ENCODE peak calls at places on chromosomes 4 and X, in seven cellular contexts. J is GM12878, F is H1, W is SK-N-SH, G is K562, E is HCT116, U is HepG2. P is an unnamed sample.

GRCh38 chr4:88780389-88780788 is 82.8 kb upstream of the NAP1L5 start:
- DNase-seq in J (no peak), F (no peak), W (no peak), U (no peak), E (no peak), G (no peak), P (no peak)

GRCh38 chr4:31089815-31090214 is 369.6 kb downstream of the PCDH7 start:
- DNase-seq in G (no peak), F (no peak), U (no peak), E (peak), W (no peak), J (no peak), P (no peak)

GRCh38 chr4:119781044-119781443 is 152.4 kb upstream of the PDE5A start:
- DNase-seq in W (no peak), G (no peak), E (no peak), F (no peak), J (no peak), U (no peak), P (no peak)

GRCh38 chrX:17703201-17703600 is 34.1 kb upstream of the SCML1 start:
- DNase-seq in G (no peak), W (no peak), J (no peak), F (no peak), E (no peak), U (no peak), P (no peak)

GRCh38 chrX:52422884-52423283 is 54.1 kb downstream of the XAGE2 start:
- DNase-seq in F (no peak), W (no peak), G (no peak), U (no peak), J (no peak), E (no peak), P (no peak)

GRCh38 chr4:186329372-186329771 is 63.4 kb downstream of the F11 start:
- DNase-seq in U (no peak), G (no peak), E (no peak), W (no peak), F (no peak), J (no peak), P (no peak)

GRCh38 chrX:113392355-113392754 is 551.7 kb upstream of the AMOT start:
- DNase-seq in F (no peak), G (no peak), W (no peak), J (no peak), U (no peak), E (no peak), P (no peak)

GRCh38 chrX:10395643-10396042 is 224.7 kb downstream of the MID1 start:
- DNase-seq in W (no peak), J (no peak), U (no peak), E (no peak), G (no peak), F (no peak), P (no peak)

GRCh38 chr4:80265571-80266266 is 745 bp upstream of the FGF5 start:
- DNase-seq in F (no peak), U (no peak), E (no peak), G (peak), J (no peak), W (peak), P (no peak)

GRCh38 chr4:73312967-73313366 is 54.4 kb upstream of the ANKRD17 start:
- DNase-seq in U (peak), F (no peak), G (no peak), W (no peak), E (no peak), J (no peak), P (no peak)

GRCh38 chr4:140604544-140604943 is 35.8 kb upstream of the UCP1 start:
- DNase-seq in G (no peak), W (no peak), E (no peak), J (no peak), F (no peak), U (no peak), P (no peak)

GRCh38 chr4:140611854-140612253 is 43.1 kb upstream of the UCP1 start:
- DNase-seq in J (no peak), W (no peak), U (no peak), E (no peak), F (no peak), G (no peak), P (no peak)

GRCh38 chr4:140612356-140612755 is 43.6 kb upstream of the UCP1 start:
- DNase-seq in W (no peak), E (no peak), U (no peak), G (no peak), F (no peak), J (no peak), P (no peak)

GRCh38 chr4:140607852-140608251 is 39.1 kb upstream of the UCP1 start:
- DNase-seq in E (no peak), W (no peak), F (no peak), U (no peak), J (no peak), G (no peak), P (no peak)

GRCh38 chr4:140609548-140610425 is 41.0 kb upstream of the UCP1 start:
- DNase-seq in J (peak), G (peak), W (peak), E (peak), F (no peak), U (peak), P (peak)
- H3K4me3 ChIP-seq in J (no peak), G (no peak), W (no peak), E (no peak), F (no peak), U (no peak), P (no peak)

GRCh38 chr4:109729563-109730293 is at the start of gene PLA2G12A:
- DNase-seq in F (peak), J (peak), G (peak), E (peak), U (peak), W (peak), P (no peak)

GRCh38 chr4:109733728-109734127 is 3.9 kb upstream of the PLA2G12A start:
- DNase-seq in F (no peak), G (peak), E (no peak), J (no peak), U (no peak), W (no peak), P (no peak)

GRCh38 chr4:109729155-109729562 is 711 bp downstream of the PLA2G12A start:
- DNase-seq in J (no peak), W (no peak), F (no peak), G (peak), U (no peak), E (no peak), P (no peak)

GRCh38 chr4:109728385-109728784 is 1.5 kb downstream of the PLA2G12A start:
- DNase-seq in J (no peak), G (no peak), F (no peak), W (no peak), U (no peak), E (no peak), P (no peak)

DNA sequence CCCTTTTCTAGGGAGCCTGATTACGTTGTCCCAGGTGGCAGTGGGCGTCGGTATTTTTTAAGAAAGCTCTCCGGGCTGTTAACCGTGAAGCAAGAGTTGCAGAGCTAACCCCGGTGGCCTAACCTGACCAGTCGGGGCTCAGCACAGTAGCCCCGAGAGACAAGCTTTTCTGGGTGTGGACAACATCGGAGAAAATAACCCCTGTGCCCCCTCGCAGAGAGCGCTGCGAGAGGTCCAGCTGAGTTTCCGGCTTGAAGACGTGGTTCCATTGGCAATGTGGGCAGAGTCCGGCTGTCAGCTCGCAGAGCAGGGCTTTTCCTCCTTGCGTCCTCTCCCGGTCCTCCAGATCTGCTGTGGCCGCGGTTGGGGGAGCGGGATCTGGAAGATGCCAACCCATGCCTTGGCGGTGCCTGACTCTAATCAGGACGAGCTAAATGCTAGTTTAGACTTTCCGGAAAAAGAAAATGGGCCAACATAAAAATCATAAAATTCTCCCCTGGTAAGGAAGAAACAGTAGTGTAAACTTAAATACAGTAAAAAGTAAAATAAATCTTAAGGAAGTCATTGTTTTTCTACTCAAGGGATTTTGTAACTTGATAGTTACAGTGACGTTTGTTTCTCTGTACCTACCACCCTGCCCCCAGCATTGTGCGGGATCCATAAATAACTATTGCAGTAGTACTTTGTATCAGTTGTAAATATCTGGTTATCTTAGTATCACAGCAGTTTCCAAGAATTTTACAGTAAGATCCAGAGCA is 603 bp upstream of the PLA2G12A start:
- DNase-seq in J (peak), U (no peak), G (peak), W (peak), F (peak), E (no peak), P (peak)
- TF ChIP-seq SIN3A in J (no peak), U (no peak), G (no peak), W (no peak), F (peak), E (no peak), P (peak)

GRCh38 chrX:130091976-130092522 is 18.2 kb downstream of the ELF4 start:
- DNase-seq in G (peak), F (no peak), E (no peak), U (peak), W (no peak), J (peak), P (no peak)
- TF ChIP-seq POLR2AphosphoS5 in G (peak), F (no peak), E (no peak), U (peak), W (no peak), J (no peak), P (no peak)

GRCh38 chr4:8858188-8858924 is 13.3 kb downstream of the HMX1 start:
- DNase-seq in F (no peak), G (no peak), W (no peak), E (no peak), J (no peak), U (no peak), P (no peak)
- H3K4me3 ChIP-seq in F (peak), G (no peak), W (no peak), E (no peak), J (no peak), U (no peak), P (no peak)

GRCh38 chr4:71456841-71457240 is 118.0 kb downstream of the SLC4A4 start:
- DNase-seq in W (no peak), E (no peak), J (no peak), F (no peak), G (no peak), U (peak), P (peak)

GRCh38 chr4:71461422-71461821 is 122.6 kb downstream of the SLC4A4 start:
- DNase-seq in U (no peak), J (no peak), W (no peak), G (no peak), E (no peak), F (no peak), P (no peak)

GRCh38 chr4:71460368-71460767 is 121.5 kb downstream of the SLC4A4 start:
- DNase-seq in J (no peak), W (no peak), E (no peak), U (no peak), F (no peak), G (no peak), P (no peak)
- TF ChIP-seq SIN3A in J (no peak), W (no peak), E (no peak), U (no peak), F (no peak), G (no peak), P (no peak)

DNA sequence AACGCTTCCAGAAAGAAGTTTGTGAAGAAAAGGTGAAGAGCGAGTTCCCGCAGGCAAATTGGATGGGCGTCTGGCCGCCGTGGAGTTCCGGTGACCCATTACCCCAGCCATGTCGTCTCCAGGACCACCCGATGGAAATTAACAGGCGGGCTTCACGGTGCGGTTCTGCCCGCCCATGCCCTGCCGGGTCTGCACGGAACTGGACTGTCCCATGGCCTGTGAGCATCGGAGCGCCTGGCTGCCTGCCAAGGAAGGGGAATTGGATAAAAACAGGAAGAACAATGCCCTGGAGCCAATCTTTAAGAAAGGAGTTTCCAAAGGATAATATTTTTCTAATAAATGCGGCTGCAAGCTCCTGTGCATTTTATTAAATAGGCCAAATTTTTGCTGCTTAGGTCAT is 319.8 kb upstream of the SLC7A11 start:
- DNase-seq in G (no peak), E (no peak), U (no peak), F (no peak), J (no peak), W (no peak), P (no peak)
- TF ChIP-seq POLR2AphosphoS5 in G (no peak), E (no peak), U (no peak), F (no peak), J (no peak), W (no peak), P (no peak)

GRCh38 chrX:132665676-132666075 is 176.8 kb upstream of the MBNL3 start:
- DNase-seq in W (no peak), F (no peak), U (no peak), J (no peak), E (no peak), G (no peak), P (no peak)

GRCh38 chrX:132669142-132669541 is 180.3 kb upstream of the MBNL3 start:
- DNase-seq in U (no peak), E (no peak), G (no peak), J (no peak), F (no peak), W (no peak), P (no peak)

GRCh38 chrX:132662844-132663243 is 174.0 kb upstream of the MBNL3 start:
- DNase-seq in W (no peak), E (no peak), G (no peak), U (no peak), F (no peak), J (no peak), P (no peak)

GRCh38 chrX:132664273-132664672 is 175.4 kb upstream of the MBNL3 start:
- DNase-seq in E (no peak), U (no peak), G (no peak), J (no peak), F (no peak), W (no peak), P (no peak)
- H3K4me3 ChIP-seq in E (no peak), U (no peak), G (no peak), J (no peak), F (no peak), W (no peak), P (no peak)

GRCh38 chr4:2059726-2060577 is 825 bp downstream of the NAT8L start:
- DNase-seq in J (no peak), G (peak), U (no peak), W (peak), F (no peak), E (no peak), P (no peak)
- TF ChIP-seq SIN3A in J (no peak), G (no peak), U (no peak), W (no peak), F (no peak), E (no peak), P (no peak)

GRCh38 chr4:2928242-2929155 is 34.7 kb downstream of the NOP14 start:
- DNase-seq in U (no peak), E (no peak), W (no peak), F (no peak), J (no peak), G (no peak), P (no peak)
- TF ChIP-seq POLR2AphosphoS5 in U (no peak), E (no peak), W (no peak), F (peak), J (peak), G (no peak), P (no peak)

GRCh38 chr4:15478724-15479088 is 9.0 kb downstream of the CC2D2A start:
- DNase-seq in E (no peak), J (no peak), U (no peak), G (no peak), F (no peak), W (no peak), P (no peak)

GRCh38 chr4:15479913-15480185 is 10.2 kb downstream of the CC2D2A start:
- DNase-seq in W (no peak), F (no peak), U (no peak), E (no peak), J (no peak), G (no peak), P (no peak)

GRCh38 chr4:15482346-15482745 is 12.7 kb downstream of the CC2D2A start:
- DNase-seq in G (no peak), F (no peak), U (no peak), W (no peak), J (no peak), E (no peak), P (no peak)

GRCh38 chr4:15476396-15476795 is 6.7 kb downstream of the CC2D2A start:
- DNase-seq in G (no peak), F (no peak), J (no peak), U (no peak), W (no peak), E (no peak), P (no peak)

GRCh38 chr4:15479089-15479912 is 9.6 kb downstream of the CC2D2A start:
- DNase-seq in J (no peak), F (peak), G (peak), E (peak), U (peak), W (peak), P (peak)
- H3K4me3 ChIP-seq in J (no peak), F (peak), G (peak), E (peak), U (peak), W (peak), P (peak)

P was measured in Panc1.